ENCODE peak calls at places on chromosomes 3 and 15, in four cellular contexts. X is mammary epithelial cell, D is HCT116, I is A549. Q is an unnamed sample. For H3K4me1, the result is how much of the 10 kb centered on the place peaks cover.

GRCh38 chr3:123395235-123395634 is 53.7 kb downstream of the ADCY5 start:
- DNase-seq in D (no peak), X (no peak), I (no peak), Q (no peak)

GRCh38 chr15:84400820-84401219 is 165.2 kb downstream of the GOLGA6L4 start:
- DNase-seq in X (no peak), I (no peak), D (no peak), Q (no peak)

GRCh38 chr3:106945435-106945834 is 431.8 kb upstream of the CCDC54 start:
- DNase-seq in I (no peak), X (no peak), D (no peak), Q (no peak)

GRCh38 chr15:95987299-95987698 is 343.2 kb upstream of the NR2F2 start:
- DNase-seq in I (no peak), X (no peak), D (no peak), Q (no peak)

GRCh38 chr3:101325393-101326134 is 5.2 kb upstream of the IMPG2 start:
- DNase-seq in D (no peak), I (no peak), X (no peak), Q (no peak)

GRCh38 chr3:153090973-153091372 is 71.1 kb upstream of the RAP2B start:
- DNase-seq in D (no peak), I (no peak), X (no peak), Q (no peak)

GRCh38 chr15:90212221-90213079 is 11.3 kb downstream of the SEMA4B start:
- DNase-seq in X (peak), I (no peak), D (no peak), Q (no peak)

GRCh38 chr3:88000853-88001252 is 58.0 kb downstream of the CGGBP1 start:
- DNase-seq in X (no peak), I (no peak), D (no peak), Q (no peak)

GRCh38 chr15:84883433-84883832 is 1.0 kb upstream of the SLC28A1 start:
- DNase-seq in I (peak), X (no peak), D (no peak), Q (no peak)

GRCh38 chr3:68256635-68257034 is 602.2 kb upstream of the SUCLG2 start:
- DNase-seq in X (no peak), D (no peak), I (peak), Q (no peak)

GRCh38 chr15:29859293-29859692 is 37.0 kb upstream of the TJP1 start:
- DNase-seq in X (no peak), I (no peak), D (no peak), Q (no peak)

GRCh38 chr3:126472277-126473006 is 3.2 kb downstream of the ZXDC start:
- DNase-seq in I (peak), X (peak), D (peak), Q (peak)

GRCh38 chr3:197298341-197298857 is at the start of gene DLG1:
- DNase-seq in D (peak), I (peak), X (peak), Q (peak)

GRCh38 chr3:191417457-191417729 is 43.6 kb upstream of the PYDC2 start:
- DNase-seq in X (no peak), D (no peak), I (no peak), Q (no peak)

GRCh38 chr3:166011771-166012170 is 174.5 kb upstream of the BCHE start:
- DNase-seq in D (no peak), I (no peak), X (no peak), Q (no peak)

GRCh38 chr3:184144505-184144904 is 9.3 kb downstream of the EIF2B5 start:
- DNase-seq in D (no peak), I (no peak), X (no peak), Q (no peak)

GRCh38 chr3:191176038-191176437 is 23.0 kb upstream of the OSTN start:
- DNase-seq in D (no peak), X (no peak), I (no peak), Q (no peak)

GRCh38 chr3:49638445-49638844 is 35.7 kb upstream of the APEH start:
- DNase-seq in X (peak), D (peak), I (peak), Q (no peak)

GRCh38 chr3:67033091-67033490 is 35.0 kb downstream of the KBTBD8 start:
- DNase-seq in I (no peak), D (no peak), X (no peak), Q (no peak)

GRCh38 chr3:59605944-59606534 is 556.2 kb upstream of the CFAP20DC start:
- DNase-seq in D (no peak), X (no peak), I (no peak), Q (no peak)

GRCh38 chr3:157785071-157785826 is 282.0 kb upstream of the VEPH1 start:
- DNase-seq in D (peak), X (peak), I (peak), Q (no peak)

GRCh38 chr3:141096981-141097380 is 45.8 kb downstream of the SPSB4 start:
- DNase-seq in I (no peak), D (no peak), X (no peak), Q (no peak)

GRCh38 chr3:193240436-193240849 is 579 bp upstream of the PLAAT1 start:
- DNase-seq in I (peak), D (no peak), X (no peak), Q (no peak)

GRCh38 chr3:187679638-187680396 is 9.6 kb upstream of the SST start:
- DNase-seq in D (peak), I (peak), X (peak), Q (peak)

GRCh38 chr3:33717616-33717865 is 513 bp downstream of the CLASP2 start:
- DNase-seq in I (no peak), D (peak), X (no peak), Q (peak)

GRCh38 chr3:33722186-33722585 is 4.1 kb upstream of the CLASP2 start:
- DNase-seq in D (no peak), I (no peak), X (no peak), Q (no peak)

GRCh38 chr3:33718595-33718907 is 497 bp upstream of the CLASP2 start:
- DNase-seq in I (no peak), X (no peak), D (no peak), Q (no peak)

GRCh38 chr3:33716227-33716626 is 1.8 kb downstream of the CLASP2 start:
- DNase-seq in I (no peak), D (no peak), X (peak), Q (no peak)

GRCh38 chr3:33717866-33718594 is at the start of gene CLASP2:
- DNase-seq in X (peak), D (peak), I (peak), Q (peak)
- TF ChIP-seq CTCF in X (no peak), D (no peak), I (no peak), Q (no peak)

GRCh38 chr3:156107504-156107903 is 12.9 kb upstream of the KCNAB1 start:
- DNase-seq in I (no peak), X (no peak), D (no peak), Q (no peak)
- H3K4me1 ChIP-seq in I (under half), X (under half), D (under half), Q (under half)

GRCh38 chr3:62318365-62318751 is 55.0 kb downstream of the FEZF2 start:
- DNase-seq in X (no peak), I (no peak), D (no peak), Q (no peak)
- H3K4me3 ChIP-seq in X (peak), I (peak), D (no peak), Q (peak)

GRCh38 chr3:52845691-52846426 is 11.0 kb upstream of the MUSTN1 start:
- DNase-seq in X (no peak), I (no peak), D (no peak), Q (no peak)
- TF ChIP-seq CTCF in X (peak), I (no peak), D (peak), Q (no peak)

DNA sequence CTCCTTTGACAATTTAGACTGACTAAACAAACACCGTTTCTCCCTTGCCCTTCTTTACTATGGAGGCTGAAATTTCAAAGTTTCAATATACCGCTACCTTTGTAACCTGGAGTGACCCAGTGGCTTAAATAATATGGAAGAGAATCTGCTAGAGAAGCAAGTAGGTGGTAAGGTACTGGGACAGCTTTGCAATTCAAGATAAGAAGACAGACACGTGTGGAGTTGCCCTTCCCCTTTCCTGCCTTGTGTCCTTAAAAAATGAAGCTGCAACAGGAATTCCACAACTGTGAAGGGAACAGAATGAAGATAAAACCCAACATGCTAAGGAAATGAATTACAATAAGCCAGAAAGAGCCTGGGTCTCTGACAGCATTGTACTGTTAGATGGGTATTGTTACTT is 26.4 kb downstream of the CBLB start:
- DNase-seq in D (no peak), I (no peak), X (no peak), Q (no peak)
- H3K4me1 ChIP-seq in D (under half), I (under half), X (under half), Q (under half)

GRCh38 chr3:11509175-11510000 is 134.3 kb downstream of the VGLL4 start:
- DNase-seq in D (no peak), X (no peak), I (peak), Q (peak)
- H3K4me3 ChIP-seq in D (no peak), X (no peak), I (no peak), Q (no peak)

GRCh38 chr3:27484002-27484844 is at the start of gene SLC4A7:
- DNase-seq in I (peak), D (peak), X (peak), Q (peak)
- TF ChIP-seq CTCF in I (no peak), D (no peak), X (no peak), Q (no peak)

GRCh38 chr15:52233405-52233804 is 42.2 kb upstream of the GNB5 start:
- DNase-seq in D (no peak), X (no peak), I (no peak), Q (no peak)
- H3K4me1 ChIP-seq in D (under half), X (under half), I (under half), Q (under half)

GRCh38 chr15:63045438-63046278 is 3.1 kb downstream of the TPM1 start:
- DNase-seq in X (peak), I (no peak), D (no peak), Q (no peak)
- H3K4me3 ChIP-seq in X (peak), I (peak), D (no peak), Q (no peak)

GRCh38 chr15:80431635-80432034 is 27.5 kb downstream of the ARNT2 start:
- DNase-seq in D (no peak), I (no peak), X (no peak), Q (no peak)
- TF ChIP-seq CTCF in D (no peak), I (no peak), X (no peak), Q (no peak)